ENCODE peak calls at places on chromosome 9, in nine cellular contexts. J is pancreas; I is CD8-positive, alpha-beta T cell; H is endodermal cell; X is lung; U is psoas muscle; B is transverse colon; T is effector memory CD4-positive, alpha-beta T cell; R is endothelial cell of umbilical vein. K is an unnamed sample. For H3K4me1, the result is how much of the 10 kb centered on the place peaks cover.

GRCh38 chr9:88344013-88344412 is 44.2 kb upstream of the SPIN1 start:
- DNase-seq in J (no peak), I (no peak), H (no peak), X (no peak), U (no peak), B (no peak), T (no peak), R (no peak), K (no peak)

GRCh38 chr9:74577956-74578355 is 80.8 kb downstream of the RORB start:
- DNase-seq in J (no peak), I (no peak), H (no peak), X (no peak), U (no peak), B (no peak), T (no peak), R (peak), K (no peak)

GRCh38 chr9:37926737-37927590 is 23.0 kb upstream of the SLC25A51 start:
- DNase-seq in J (no peak), I (no peak), H (no peak), X (no peak), U (no peak), B (no peak), T (no peak), R (peak), K (no peak)

GRCh38 chr9:99326112-99326916 is 104.2 kb downstream of the SEC61B start:
- DNase-seq in J (no peak), I (no peak), H (peak), X (no peak), U (no peak), B (no peak), T (no peak), R (peak), K (no peak)

GRCh38 chr9:91839926-91840464 is 110.0 kb downstream of the ROR2 start:
- DNase-seq in J (no peak), I (no peak), H (peak), X (no peak), U (no peak), B (no peak), T (no peak), R (no peak), K (no peak)

GRCh38 chr9:27582794-27583193 is 9.5 kb upstream of the C9orf72 start:
- DNase-seq in J (no peak), I (no peak), H (no peak), X (no peak), U (no peak), B (no peak), T (no peak), R (no peak), K (no peak)

GRCh38 chr9:2676466-2676865 is 40.8 kb upstream of the KCNV2 start:
- DNase-seq in J (no peak), I (no peak), H (no peak), X (no peak), U (no peak), B (no peak), T (no peak), R (peak), K (peak)

GRCh38 chr9:134660407-134660806 is 18.8 kb downstream of the COL5A1 start:
- DNase-seq in J (no peak), I (no peak), H (peak), X (no peak), U (no peak), B (no peak), T (no peak), R (no peak), K (no peak)

GRCh38 chr9:115142502-115143265 is 24.7 kb upstream of the TNC start:
- DNase-seq in J (no peak), I (no peak), H (no peak), X (no peak), U (no peak), B (no peak), T (no peak), R (no peak), K (no peak)

GRCh38 chr9:121648172-121648571 is 3.3 kb upstream of the DAB2IP start:
- DNase-seq in J (no peak), I (no peak), H (no peak), X (no peak), U (peak), B (no peak), T (no peak), R (no peak), K (no peak)

GRCh38 chr9:137173795-137174664 is 2.2 kb upstream of the TMEM210 start:
- DNase-seq in J (no peak), I (no peak), H (no peak), X (no peak), U (no peak), B (no peak), T (no peak), R (no peak), K (no peak)

GRCh38 chr9:98240475-98240874 is 15.0 kb downstream of the TBC1D2 start:
- DNase-seq in J (no peak), I (no peak), H (no peak), X (no peak), U (no peak), B (no peak), T (no peak), R (no peak), K (no peak)

GRCh38 chr9:136857606-136858412 is 5.7 kb downstream of the MAMDC4 start:
- DNase-seq in J (peak), I (peak), H (peak), X (no peak), U (peak), B (peak), T (no peak), R (no peak), K (no peak)

GRCh38 chr9:136803551-136804508 is 3.9 kb upstream of the RABL6 start:
- DNase-seq in J (no peak), I (no peak), H (no peak), X (no peak), U (no peak), B (no peak), T (no peak), R (no peak), K (no peak)

GRCh38 chr9:91937727-91938126 is 12.3 kb downstream of the ROR2 start:
- DNase-seq in J (no peak), I (no peak), H (peak), X (no peak), U (no peak), B (no peak), T (no peak), R (no peak), K (no peak)

GRCh38 chr9:31671011-31671410 is 713.4 kb upstream of the ACO1 start:
- DNase-seq in J (no peak), I (no peak), H (no peak), X (no peak), U (no peak), B (no peak), T (no peak), R (no peak), K (no peak)

GRCh38 chr9:105308448-105309412 is 64.3 kb downstream of the SLC44A1 start:
- DNase-seq in J (no peak), I (no peak), H (no peak), X (no peak), U (no peak), B (no peak), T (no peak), R (peak), K (no peak)

GRCh38 chr9:77764894-77765780 is 117.0 kb upstream of the GNA14 start:
- DNase-seq in J (no peak), I (no peak), H (no peak), X (no peak), U (no peak), B (no peak), T (no peak), R (peak), K (no peak)

GRCh38 chr9:122777935-122778671 is 10.6 kb upstream of the OR5C1 start:
- DNase-seq in J (no peak), I (no peak), H (no peak), X (no peak), U (no peak), B (no peak), T (no peak), R (no peak), K (no peak)

GRCh38 chr9:91354846-91355245 is 6.9 kb downstream of the AUH start:
- DNase-seq in J (no peak), I (no peak), H (no peak), X (no peak), U (no peak), B (no peak), T (no peak), R (no peak), K (no peak)

GRCh38 chr9:123058834-123059233 is 25.4 kb downstream of the GPR21 start:
- DNase-seq in J (no peak), I (no peak), H (no peak), X (peak), U (no peak), B (no peak), T (no peak), R (no peak), K (peak)

GRCh38 chr9:112586600-112587155 is 100.1 kb downstream of the KIAA1958 start:
- DNase-seq in J (no peak), I (no peak), H (no peak), X (peak), U (no peak), B (no peak), T (no peak), R (no peak), K (peak)

GRCh38 chr9:23117621-23118020 is 671.0 kb downstream of the DMRTA1 start:
- DNase-seq in J (no peak), I (no peak), H (no peak), X (no peak), U (no peak), B (no peak), T (no peak), R (peak), K (no peak)

GRCh38 chr9:119811030-119811429 is 441.8 kb upstream of the BRINP1 start:
- DNase-seq in J (no peak), I (no peak), H (no peak), X (no peak), U (no peak), B (no peak), T (no peak), R (no peak), K (no peak)

GRCh38 chr9:18492612-18493011 is 18.7 kb downstream of the ADAMTSL1 start:
- DNase-seq in J (no peak), I (no peak), H (no peak), X (no peak), U (no peak), B (no peak), T (no peak), R (peak), K (no peak)

GRCh38 chr9:84773023-84773422 is 103.5 kb downstream of the NTRK2 start:
- DNase-seq in J (no peak), I (no peak), H (no peak), X (no peak), U (no peak), B (no peak), T (no peak), R (peak), K (no peak)

GRCh38 chr9:4510546-4511322 is 20.5 kb downstream of the SLC1A1 start:
- DNase-seq in J (no peak), I (no peak), H (no peak), X (no peak), U (no peak), B (no peak), T (no peak), R (no peak), K (no peak)

GRCh38 chr9:93181672-93182435 is 2.1 kb upstream of the WNK2 start:
- DNase-seq in J (no peak), I (no peak), H (no peak), X (no peak), U (no peak), B (no peak), T (no peak), R (no peak), K (no peak)

GRCh38 chr9:98172604-98173003 is 19.8 kb downstream of the CORO2A start:
- DNase-seq in J (no peak), I (no peak), H (peak), X (no peak), U (no peak), B (no peak), T (no peak), R (no peak), K (peak)

GRCh38 chr9:88753691-88754367 is 218.9 kb downstream of the NXNL2 start:
- DNase-seq in J (no peak), I (no peak), H (no peak), X (no peak), U (peak), B (no peak), T (no peak), R (peak), K (no peak)

GRCh38 chr9:94783121-94783664 is 56.7 kb downstream of the AOPEP start:
- DNase-seq in J (peak), I (peak), H (peak), X (peak), U (peak), B (peak), T (no peak), R (peak), K (peak)

GRCh38 chr9:131960805-131961495 is 118.7 kb downstream of the MED27 start:
- DNase-seq in J (no peak), I (no peak), H (no peak), X (no peak), U (no peak), B (no peak), T (no peak), R (no peak), K (no peak)

GRCh38 chr9:116020801-116021200 is 132.8 kb upstream of the PAPPA start:
- DNase-seq in J (no peak), I (no peak), H (no peak), X (no peak), U (no peak), B (no peak), T (no peak), R (no peak), K (no peak)

GRCh38 chr9:101311759-101312420 is 72.9 kb downstream of the BAAT start:
- DNase-seq in J (no peak), I (peak), H (no peak), X (no peak), U (no peak), B (no peak), T (no peak), R (peak), K (no peak)

GRCh38 chr9:106085479-106085878 is 391.1 kb downstream of the TMEM38B start:
- DNase-seq in J (no peak), I (no peak), H (no peak), X (no peak), U (no peak), B (no peak), T (no peak), R (no peak), K (no peak)

GRCh38 chr9:114291064-114291474 is 31.8 kb upstream of the ORM1 start:
- DNase-seq in J (peak), I (peak), H (peak), X (peak), U (peak), B (peak), T (peak), R (peak), K (peak)

GRCh38 chr9:76810377-76810957 is 46.2 kb downstream of the PCA3 start:
- DNase-seq in J (no peak), I (no peak), H (peak), X (peak), U (no peak), B (peak), T (no peak), R (peak), K (peak)

GRCh38 chr9:129138144-129138462 is 26.9 kb downstream of the PTPA start:
- DNase-seq in J (no peak), I (no peak), H (no peak), X (no peak), U (no peak), B (no peak), T (no peak), R (no peak), K (no peak)

GRCh38 chr9:129139233-129139992 is 28.2 kb downstream of the PTPA start:
- DNase-seq in J (peak), I (peak), H (peak), X (peak), U (peak), B (peak), T (peak), R (peak), K (peak)

GRCh38 chr9:129139993-129140396 is 28.8 kb downstream of the PTPA start:
- DNase-seq in J (peak), I (peak), H (peak), X (peak), U (peak), B (peak), T (peak), R (peak), K (peak)

GRCh38 chr9:129137292-129138143 is 26.3 kb downstream of the PTPA start:
- DNase-seq in J (no peak), I (no peak), H (no peak), X (no peak), U (no peak), B (no peak), T (no peak), R (no peak), K (no peak)

DNA sequence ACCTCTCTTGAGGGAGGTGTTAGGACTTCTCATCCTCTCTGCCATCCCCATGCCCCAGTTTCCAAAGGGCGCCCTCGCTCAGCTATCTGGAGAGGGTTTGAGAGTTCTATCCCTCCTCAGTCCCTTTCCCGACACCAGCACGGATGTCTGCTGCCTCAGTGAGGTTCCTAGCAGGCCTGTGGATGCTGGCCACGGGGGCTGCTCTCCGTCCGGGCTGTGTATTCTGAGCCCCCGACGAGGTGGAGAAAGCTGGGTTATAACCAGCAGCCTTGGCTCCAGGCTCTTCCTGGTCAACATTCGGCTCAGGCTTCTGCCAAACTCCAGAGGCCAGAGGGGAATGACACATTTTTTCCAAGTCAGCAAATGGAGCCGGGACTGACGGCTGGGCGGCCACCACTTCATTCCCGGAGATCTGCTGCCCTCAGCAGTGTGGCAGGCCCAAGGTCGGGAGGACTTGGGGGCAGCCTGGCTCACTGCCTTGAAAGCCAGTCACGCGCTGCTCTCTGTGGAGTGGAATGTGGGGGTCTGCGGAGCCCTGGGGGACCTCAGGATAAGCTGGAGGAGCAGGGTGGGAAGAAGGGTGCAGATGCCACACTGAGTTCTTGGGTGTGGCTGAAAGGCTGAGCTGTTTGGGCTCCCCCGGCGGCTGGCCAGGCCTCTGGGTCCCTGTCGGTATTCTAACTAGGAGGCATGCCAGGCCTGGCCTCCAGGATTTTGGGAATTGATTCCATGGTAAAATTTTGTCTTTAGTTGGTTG is 27.4 kb downstream of the PTPA start:
- DNase-seq in J (peak), I (no peak), H (peak), X (peak), U (peak), B (peak), T (no peak), R (peak), K (peak)
- H3K4me1 ChIP-seq in J (under half), I (under half), H (under half), X (under half), U (under half), B (half or more), T (under half), R (under half), K (under half)

DNA sequence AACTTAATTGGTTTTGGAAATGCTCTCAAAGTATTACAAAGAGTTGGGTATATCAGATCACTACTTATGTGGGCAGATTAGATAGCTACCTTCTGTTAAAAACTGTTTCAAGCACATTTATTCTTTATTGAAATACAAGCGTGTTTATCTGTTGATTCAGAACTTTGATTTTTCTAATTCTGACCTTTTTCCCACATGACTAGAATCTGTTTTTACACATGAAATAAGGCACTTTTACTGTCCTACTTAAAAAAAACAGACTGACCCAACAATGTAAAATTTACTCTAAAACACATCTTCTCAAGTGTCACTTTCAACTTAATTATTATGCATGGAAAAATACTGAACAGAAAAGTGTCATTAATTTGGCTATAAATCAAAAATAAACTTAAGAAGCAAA is 4.8 kb downstream of the NR6A1 start:
- DNase-seq in J (no peak), I (no peak), H (no peak), X (no peak), U (no peak), B (no peak), T (no peak), R (no peak), K (no peak)
- H3K4me1 ChIP-seq in J (under half), I (under half), H (under half), X (under half), U (under half), B (under half), T (under half), R (under half), K (under half)

GRCh38 chr9:33816327-33817252 is at the start of gene UBE2R2:
- DNase-seq in J (peak), I (peak), H (peak), X (peak), U (peak), B (peak), T (peak), R (peak), K (peak)
- H3K4me1 ChIP-seq in J (under half), I (under half), H (under half), X (under half), U (under half), B (half or more), T (under half), R (under half), K (under half)

GRCh38 chr9:126891676-126892075 is 22.9 kb upstream of the RALGPS1 start:
- DNase-seq in J (no peak), I (no peak), H (no peak), X (no peak), U (no peak), B (no peak), T (no peak), R (no peak), K (no peak)

GRCh38 chr9:126894052-126894603 is 20.5 kb upstream of the RALGPS1 start:
- DNase-seq in J (no peak), I (no peak), H (no peak), X (no peak), U (no peak), B (no peak), T (no peak), R (no peak), K (no peak)

DNA sequence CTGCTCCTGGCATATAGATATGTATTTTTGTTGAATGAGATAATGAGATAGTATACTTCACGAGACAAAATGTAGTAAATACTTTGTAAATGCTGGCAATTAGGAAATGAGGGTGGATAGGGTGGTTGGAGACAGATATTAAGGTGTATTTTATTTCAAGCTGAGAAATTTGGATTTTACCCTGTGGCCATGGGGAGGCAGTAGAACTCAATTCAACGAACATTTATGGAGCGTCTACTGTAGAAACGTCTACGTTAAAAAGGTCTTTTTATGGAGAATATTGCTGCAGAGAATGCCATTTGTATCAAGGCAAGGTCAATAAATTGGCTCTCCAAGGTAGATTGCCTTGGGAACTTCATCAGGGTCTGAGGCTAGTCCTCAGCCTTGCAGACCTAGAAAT is 21.5 kb upstream of the RALGPS1 start:
- DNase-seq in J (no peak), I (no peak), H (no peak), X (no peak), U (no peak), B (no peak), T (no peak), R (no peak), K (no peak)
- H3K4me1 ChIP-seq in J (under half), I (under half), H (under half), X (under half), U (under half), B (under half), T (under half), R (under half), K (under half)

GRCh38 chr9:13705356-13705755 is 425.9 kb upstream of the MPDZ start:
- DNase-seq in J (no peak), I (no peak), H (no peak), X (no peak), U (no peak), B (no peak), T (no peak), R (peak), K (no peak)
- H3K4me1 ChIP-seq in J (under half), I (under half), H (under half), X (under half), U (under half), B (under half), T (under half), R (under half), K (under half)

K was measured in thyroid gland.